ENCODE peak calls at places on chromosomes 4 and X, in ten cellular contexts. P, Z, M, J, E, O, F, S, V and K are unnamed samples.

GRCh38 chrX:150712619-150713018 is 19.4 kb downstream of the MTMR1 start:
- DNase-seq in O (no peak), Z (no peak), F (no peak), E (no peak), J (no peak), P (no peak), S (no peak), M (no peak), V (no peak), K (no peak)

GRCh38 chr4:21134994-21135393 is 434.7 kb downstream of the PACRGL start:
- DNase-seq in V (no peak), O (no peak), M (no peak), S (peak), P (no peak), Z (no peak), E (no peak), J (peak), F (no peak), K (no peak)

GRCh38 chr4:141077611-141078225 is 55.6 kb downstream of the RNF150 start:
- DNase-seq in M (no peak), V (no peak), O (no peak), P (no peak), F (no peak), J (no peak), E (no peak), Z (no peak), S (no peak), K (no peak)

GRCh38 chr4:122851568-122851967 is 24.9 kb downstream of the FGF2 start:
- DNase-seq in E (no peak), S (no peak), F (no peak), O (no peak), V (no peak), P (no peak), J (no peak), M (no peak), Z (no peak), K (no peak)

GRCh38 chr4:113449407-113449974 is 312.0 kb downstream of the CAMK2D start:
- DNase-seq in S (no peak), M (no peak), P (no peak), O (no peak), Z (no peak), V (no peak), F (no peak), J (no peak), E (no peak), K (no peak)

GRCh38 chrX:9379697-9380551 is 84.9 kb upstream of the TBL1X start:
- DNase-seq in P (no peak), F (no peak), J (no peak), M (no peak), O (no peak), E (no peak), V (no peak), Z (peak), S (no peak), K (no peak)

GRCh38 chrX:107000013-107000515 is at the start of gene MORC4:
- DNase-seq in P (peak), S (peak), V (peak), J (peak), O (peak), F (peak), M (peak), Z (peak), E (peak), K (peak)

GRCh38 chr4:153485860-153486259 is 19.7 kb downstream of the TMEM131L start:
- DNase-seq in V (no peak), O (no peak), Z (no peak), S (no peak), M (no peak), J (no peak), F (no peak), E (no peak), P (no peak), K (no peak)

GRCh38 chrX:150692837-150693781 is at the start of gene MTMR1:
- DNase-seq in O (no peak), P (no peak), J (no peak), Z (peak), V (no peak), F (peak), M (no peak), E (no peak), S (peak), K (no peak)

GRCh38 chrX:31969714-31970113 is 897.9 kb upstream of the FTHL17 start:
- DNase-seq in Z (no peak), J (no peak), M (no peak), O (no peak), E (no peak), F (no peak), S (no peak), V (no peak), P (no peak), K (no peak)

GRCh38 chr4:81632581-81633247 is 161.0 kb upstream of the RASGEF1B start:
- DNase-seq in P (no peak), V (no peak), S (no peak), O (no peak), M (no peak), J (no peak), E (no peak), Z (no peak), F (no peak), K (no peak)

GRCh38 chr4:28772066-28772465 is 1911.4 kb downstream of the STIM2 start:
- DNase-seq in V (no peak), J (peak), O (no peak), E (no peak), F (no peak), P (no peak), M (no peak), S (no peak), Z (no peak), K (no peak)

GRCh38 chrX:63250253-63250868 is 100.8 kb downstream of the SPIN4 start:
- DNase-seq in O (no peak), M (peak), E (peak), Z (peak), S (no peak), F (no peak), P (peak), V (no peak), J (peak), K (no peak)